ENCODE peak calls at places on chromosomes 16 and 17, in six cellular contexts. Z is fibroblast of lung, J is GM23338, X is uterus, D is PC-9, K is psoas muscle. L is an unnamed sample.

GRCh38 chr17:60559659-60559994 is 33.6 kb upstream of the APPBP2 start:
- DNase-seq in Z (no peak), J (no peak), X (no peak), D (no peak), K (no peak), L (no peak)

GRCh38 chr17:1473841-1474240 is 17.8 kb upstream of the CRK start:
- DNase-seq in Z (no peak), J (no peak), X (no peak), D (no peak), K (no peak), L (no peak)

GRCh38 chr17:18378205-18378505 is 577 bp downstream of the EVPLL start:
- DNase-seq in Z (no peak), J (no peak), X (no peak), D (no peak), K (no peak), L (no peak)

GRCh38 chr16:58464916-58465731 is 34.8 kb upstream of the NDRG4 start:
- DNase-seq in Z (peak; percentile 17), J (peak; percentile 80), X (no peak), D (no peak), K (no peak), L (no peak)

GRCh38 chr17:80625627-80626026 is 81.0 kb downstream of the RPTOR start:
- DNase-seq in Z (peak; percentile 52), J (no peak), X (no peak), D (peak; percentile 89), K (no peak), L (no peak)

GRCh38 chr16:53091508-53092211 is 36.9 kb downstream of the CHD9 start:
- DNase-seq in Z (peak; percentile 95), J (peak; percentile 76), X (peak; percentile 75), D (no peak), K (peak; percentile 87), L (peak; percentile 79)

GRCh38 chr17:68198931-68199836 is 48.7 kb upstream of the AMZ2 start:
- DNase-seq in Z (no peak), J (peak; percentile 58), X (no peak), D (no peak), K (no peak), L (no peak)

GRCh38 chr16:1863681-1864460 is 8.1 kb downstream of the MEIOB start:
- DNase-seq in Z (peak; percentile 33), J (peak; percentile 49), X (no peak), D (peak; percentile 11), K (no peak), L (no peak)

GRCh38 chr17:32943206-32943605 is 15.3 kb downstream of the TMEM98 start:
- DNase-seq in Z (peak; percentile 43), J (no peak), X (no peak), D (no peak), K (no peak), L (no peak)

GRCh38 chr16:56424791-56425438 is 430 bp downstream of the AMFR start:
- DNase-seq in Z (peak; percentile 27), J (peak; percentile 56), X (peak; percentile 46), D (no peak), K (peak; percentile 73), L (peak; percentile 55)

GRCh38 chr17:82440991-82441627 is 9.4 kb downstream of the CYBC1 start:
- DNase-seq in Z (no peak), J (peak; percentile 50), X (no peak), D (no peak), K (peak; percentile 79), L (peak; percentile 69)

DNA sequence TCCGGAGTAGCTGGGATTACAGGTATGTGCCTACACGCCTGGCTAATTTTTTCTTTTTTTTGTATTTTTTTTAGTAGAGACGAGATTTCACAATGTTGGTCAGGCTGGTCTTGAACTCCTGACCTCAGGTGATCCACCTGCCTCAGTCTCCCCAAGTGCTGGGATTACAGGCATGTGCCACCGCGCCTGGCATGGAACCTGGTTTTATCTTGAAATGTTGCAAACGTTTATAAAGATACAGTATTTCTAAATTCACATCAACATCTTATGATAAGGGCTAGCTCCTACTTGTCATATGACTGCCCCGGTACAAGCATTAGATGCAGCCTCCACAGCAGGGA is 1.5 kb upstream of the IST1 start:
- DNase-seq in Z (no peak), J (no peak), X (no peak), D (no peak), K (no peak), L (no peak)
- H3K27ac ChIP-seq in Z (peak overlapping the region; percentile 99), J (peak overlapping the region; percentile 99), X (peak overlapping the region; percentile 99), D (peak overlapping the region; percentile 90), K (peak overlapping the region; percentile 91), L (peak overlapping the region; percentile 99)

GRCh38 chr16:48605518-48606110 is 4.4 kb downstream of the N4BP1 start:
- DNase-seq in Z (no peak), J (no peak), X (no peak), D (no peak), K (peak; percentile 70), L (no peak)
- H3K4me1 ChIP-seq in Z (peaks cover 2% of the 10 kb centered on the region), J (peaks cover 46% of the 10 kb centered on the region), X (peaks cover 7% of the 10 kb centered on the region), D (peaks cover 33% of the 10 kb centered on the region), K (peaks cover 73% of the 10 kb centered on the region), L (peaks cover 1% of the 10 kb centered on the region)

DNA sequence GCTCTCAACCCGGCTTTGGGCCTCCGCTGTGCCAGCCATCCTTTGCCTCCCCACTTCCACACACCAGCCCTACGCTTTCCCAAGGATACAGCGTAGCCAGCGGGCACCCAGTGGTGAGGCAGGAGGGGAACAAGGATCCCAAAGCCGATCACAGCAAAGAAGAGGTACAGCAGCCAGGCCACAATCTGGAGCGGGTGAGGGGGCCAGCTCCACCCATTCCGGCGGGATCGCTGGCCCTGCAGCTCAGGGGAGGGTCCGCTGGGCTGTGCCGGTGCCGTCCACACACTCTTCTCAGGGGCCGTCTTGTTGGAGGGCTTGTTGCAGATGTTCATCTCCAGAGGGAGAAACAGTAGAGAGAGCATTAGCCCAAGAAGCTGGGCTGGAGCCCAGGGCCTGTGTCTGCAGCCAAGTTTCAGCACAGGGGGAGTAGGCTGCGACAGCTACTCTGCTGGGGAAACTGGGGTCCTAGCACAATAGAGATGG is 10.1 kb downstream of the ZDHHC1 start:
- DNase-seq in Z (no peak), J (no peak), X (peak; percentile 79), D (no peak), K (peak; percentile 77), L (no peak)
- H3K27ac ChIP-seq in Z (peak overlapping the region; percentile 75), J (no peak overlapping the region), X (peak overlapping the region; percentile 85), D (peak overlapping the region; percentile 86), K (peak overlapping the region; percentile 87), L (no peak overlapping the region)

GRCh38 chr16:67164599-67165061 is at the start of gene HSF4:
- DNase-seq in Z (no peak), J (no peak), X (peak; percentile 67), D (no peak), K (peak; percentile 89), L (peak; percentile 86)

GRCh38 chr16:67163903-67164558 is 514 bp upstream of the HSF4 start:
- DNase-seq in Z (no peak), J (peak; percentile 59), X (no peak), D (no peak), K (no peak), L (no peak)

GRCh38 chr16:67166883-67167168 is 2.3 kb downstream of the HSF4 start:
- DNase-seq in Z (no peak), J (no peak), X (no peak), D (no peak), K (no peak), L (no peak)

GRCh38 chr16:67166035-67166882 is 1.7 kb downstream of the HSF4 start:
- DNase-seq in Z (no peak), J (no peak), X (no peak), D (no peak), K (no peak), L (no peak)

GRCh38 chr16:67165121-67166034 is 833 bp downstream of the HSF4 start:
- DNase-seq in Z (peak; percentile 15), J (peak; percentile 73), X (no peak), D (no peak), K (no peak), L (no peak)
- H3K4me1 ChIP-seq in Z (peaks cover 12% of the 10 kb centered on the region), J (peaks cover 22% of the 10 kb centered on the region), X (no peaks in the 10 kb centered on the region), D (peaks cover 11% of the 10 kb centered on the region), K (peaks cover 49% of the 10 kb centered on the region), L (no peaks in the 10 kb centered on the region)

GRCh38 chr16:55248494-55248893 is 75.5 kb upstream of the IRX6 start:
- DNase-seq in Z (no peak), J (no peak), X (no peak), D (no peak), K (no peak), L (no peak)
- H3K27ac ChIP-seq in Z (no peak overlapping the region), J (no peak overlapping the region), X (no peak overlapping the region), D (no peak overlapping the region), K (no peak overlapping the region), L (no peak overlapping the region)

DNA sequence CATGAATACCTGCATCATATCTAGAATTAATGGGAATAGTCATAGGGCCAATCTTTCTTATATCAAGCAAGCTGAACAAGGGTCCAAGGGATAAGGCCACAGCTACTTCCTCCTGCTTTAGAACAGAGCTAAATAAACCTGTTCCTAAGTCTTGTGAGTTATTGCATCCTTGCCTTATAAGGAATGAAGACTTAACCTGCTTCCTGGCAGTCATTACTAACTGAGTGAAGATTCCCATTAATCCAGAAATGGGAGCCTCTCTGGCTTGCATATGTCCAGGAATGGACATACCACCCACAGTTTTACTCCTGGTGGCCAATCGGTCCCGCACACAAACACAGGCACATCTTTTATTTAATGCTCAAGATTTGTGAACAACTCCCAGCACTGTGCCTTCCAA is 35.9 kb upstream of the SKAP1 start:
- DNase-seq in Z (no peak), J (no peak), X (no peak), D (no peak), K (no peak), L (no peak)
- H3K4me1 ChIP-seq in Z (no peaks in the 10 kb centered on the region), J (peaks cover 5% of the 10 kb centered on the region), X (no peaks in the 10 kb centered on the region), D (peaks cover 3% of the 10 kb centered on the region), K (no peaks in the 10 kb centered on the region), L (no peaks in the 10 kb centered on the region)

L was measured in aorta.